ENCODE peak calls at places on chromosomes 6 and 20, in nine cellular contexts. One of them, this sample, is unnamed.

GRCh38 chr6:119079288-119079809 is 885 bp upstream of the FAM184A start:
- DNase-seq in NCI-H1436 treated with DMSO at 0.1 percent for 48 hours: no peak
- DNase-seq in iris pigment epithelial cell: peak
- DNase-seq in T-helper 1 cell: no peak
- DNase-seq in frontal cortex: no peak
- DNase-seq in mammary epithelial cell: peak
- DNase-seq in right atrium auricular region: no peak
- DNase-seq in head of caudate nucleus: no peak
- DNase-seq in H4: no peak
- DNase-seq in this sample: peak

GRCh38 chr6:106927531-106928398 is 46.8 kb downstream of the CD24 start:
- DNase-seq in NCI-H1436 treated with DMSO at 0.1 percent for 48 hours: no peak
- DNase-seq in iris pigment epithelial cell: peak
- DNase-seq in T-helper 1 cell: no peak
- DNase-seq in frontal cortex: no peak
- DNase-seq in mammary epithelial cell: peak
- DNase-seq in right atrium auricular region: no peak
- DNase-seq in head of caudate nucleus: no peak
- DNase-seq in H4: peak
- DNase-seq in this sample: no peak

GRCh38 chr20:53917145-53918009 is 153.0 kb downstream of the BCAS1 start:
- DNase-seq in NCI-H1436 treated with DMSO at 0.1 percent for 48 hours: no peak
- DNase-seq in iris pigment epithelial cell: peak
- DNase-seq in T-helper 1 cell: peak
- DNase-seq in frontal cortex: no peak
- DNase-seq in mammary epithelial cell: peak
- DNase-seq in right atrium auricular region: peak
- DNase-seq in head of caudate nucleus: peak
- DNase-seq in H4: peak
- DNase-seq in this sample: no peak

GRCh38 chr6:89048985-89049384 is 31.6 kb upstream of the PNRC1 start:
- DNase-seq in NCI-H1436 treated with DMSO at 0.1 percent for 48 hours: no peak
- DNase-seq in iris pigment epithelial cell: peak
- DNase-seq in T-helper 1 cell: no peak
- DNase-seq in frontal cortex: no peak
- DNase-seq in mammary epithelial cell: peak
- DNase-seq in right atrium auricular region: peak
- DNase-seq in head of caudate nucleus: no peak
- DNase-seq in H4: no peak
- DNase-seq in this sample: peak

GRCh38 chr20:38303908-38304379 is at the start of gene BPI:
- DNase-seq in NCI-H1436 treated with DMSO at 0.1 percent for 48 hours: no peak
- DNase-seq in iris pigment epithelial cell: no peak
- DNase-seq in T-helper 1 cell: no peak
- DNase-seq in frontal cortex: no peak
- DNase-seq in mammary epithelial cell: no peak
- DNase-seq in right atrium auricular region: no peak
- DNase-seq in head of caudate nucleus: no peak
- DNase-seq in H4: peak
- DNase-seq in this sample: no peak

GRCh38 chr6:97392735-97393134 is 109.7 kb upstream of the MMS22L start:
- DNase-seq in NCI-H1436 treated with DMSO at 0.1 percent for 48 hours: no peak
- DNase-seq in iris pigment epithelial cell: no peak
- DNase-seq in T-helper 1 cell: no peak
- DNase-seq in frontal cortex: no peak
- DNase-seq in mammary epithelial cell: no peak
- DNase-seq in right atrium auricular region: no peak
- DNase-seq in head of caudate nucleus: no peak
- DNase-seq in H4: no peak
- DNase-seq in this sample: no peak

GRCh38 chr20:56393133-56393472 is 658 bp downstream of the CSTF1 start:
- DNase-seq in NCI-H1436 treated with DMSO at 0.1 percent for 48 hours: no peak
- DNase-seq in iris pigment epithelial cell: peak
- DNase-seq in T-helper 1 cell: peak
- DNase-seq in frontal cortex: no peak
- DNase-seq in mammary epithelial cell: peak
- DNase-seq in right atrium auricular region: no peak
- DNase-seq in head of caudate nucleus: no peak
- DNase-seq in H4: no peak
- DNase-seq in this sample: no peak

GRCh38 chr6:37122861-37123260 is 47.1 kb upstream of the PIM1 start:
- DNase-seq in NCI-H1436 treated with DMSO at 0.1 percent for 48 hours: no peak
- DNase-seq in iris pigment epithelial cell: peak
- DNase-seq in T-helper 1 cell: no peak
- DNase-seq in frontal cortex: no peak
- DNase-seq in mammary epithelial cell: no peak
- DNase-seq in right atrium auricular region: no peak
- DNase-seq in head of caudate nucleus: no peak
- DNase-seq in H4: no peak
- DNase-seq in this sample: no peak

GRCh38 chr6:22716721-22717120 is 147.4 kb downstream of the HDGFL1 start:
- DNase-seq in NCI-H1436 treated with DMSO at 0.1 percent for 48 hours: no peak
- DNase-seq in iris pigment epithelial cell: no peak
- DNase-seq in T-helper 1 cell: no peak
- DNase-seq in frontal cortex: no peak
- DNase-seq in mammary epithelial cell: no peak
- DNase-seq in right atrium auricular region: no peak
- DNase-seq in head of caudate nucleus: no peak
- DNase-seq in H4: no peak
- DNase-seq in this sample: no peak

GRCh38 chr20:37526238-37526838 is 1.3 kb downstream of the BLCAP start:
- DNase-seq in NCI-H1436 treated with DMSO at 0.1 percent for 48 hours: no peak
- DNase-seq in iris pigment epithelial cell: peak
- DNase-seq in T-helper 1 cell: no peak
- DNase-seq in frontal cortex: no peak
- DNase-seq in mammary epithelial cell: peak
- DNase-seq in right atrium auricular region: no peak
- DNase-seq in head of caudate nucleus: peak
- DNase-seq in H4: no peak
- DNase-seq in this sample: no peak

GRCh38 chr20:59835057-59835447 is 98.4 kb downstream of the SYCP2 start:
- DNase-seq in NCI-H1436 treated with DMSO at 0.1 percent for 48 hours: no peak
- DNase-seq in iris pigment epithelial cell: no peak
- DNase-seq in T-helper 1 cell: no peak
- DNase-seq in frontal cortex: no peak
- DNase-seq in mammary epithelial cell: no peak
- DNase-seq in right atrium auricular region: peak
- DNase-seq in head of caudate nucleus: no peak
- DNase-seq in H4: no peak
- DNase-seq in this sample: no peak

GRCh38 chr6:79756496-79756895 is 125.4 kb downstream of the SH3BGRL2 start:
- DNase-seq in NCI-H1436 treated with DMSO at 0.1 percent for 48 hours: no peak
- DNase-seq in iris pigment epithelial cell: peak
- DNase-seq in T-helper 1 cell: no peak
- DNase-seq in frontal cortex: no peak
- DNase-seq in mammary epithelial cell: no peak
- DNase-seq in right atrium auricular region: no peak
- DNase-seq in head of caudate nucleus: no peak
- DNase-seq in H4: no peak
- DNase-seq in this sample: no peak

GRCh38 chr20:21513181-21513663 is 642 bp downstream of the NKX2-2 start:
- DNase-seq in NCI-H1436 treated with DMSO at 0.1 percent for 48 hours: no peak
- DNase-seq in iris pigment epithelial cell: no peak
- DNase-seq in T-helper 1 cell: no peak
- DNase-seq in frontal cortex: peak
- DNase-seq in mammary epithelial cell: no peak
- DNase-seq in right atrium auricular region: no peak
- DNase-seq in head of caudate nucleus: no peak
- DNase-seq in H4: no peak
- DNase-seq in this sample: no peak

This sample was measured in DMS79 treated with DMSO at 0.1 percent for 48 hours.